ENCODE peak calls at places on chromosomes 16 and 17, in four cellular contexts. N is WTC11, F is GM12878, T is HepG2. K is an unnamed sample.
A peak's percentile ranks its signal among the peaks of the same experiment; 100 is the strongest.

GRCh38 chr16:31181102-31181830 is 1.3 kb downstream of the FUS start:
- DNase-seq in N (peak; percentile 30), F (no peak), T (no peak), K (peak; percentile 44)

GRCh38 chr17:80980397-80981061 is 11.1 kb upstream of the CHMP6 start:
- DNase-seq in N (no peak), F (no peak), T (no peak), K (no peak)

GRCh38 chr16:31063843-31064611 is 10.0 kb downstream of the ZNF668 start:
- DNase-seq in N (no peak), F (no peak), T (no peak), K (no peak)

GRCh38 chr17:30316736-30317135 is 17.1 kb downstream of the TMIGD1 start:
- DNase-seq in N (no peak), F (no peak), T (no peak), K (no peak)

GRCh38 chr16:69477546-69477945 is 53.1 kb downstream of the CYB5B start:
- DNase-seq in N (no peak), F (no peak), T (no peak), K (no peak)

GRCh38 chr16:65704866-65705265 is 583.0 kb upstream of the CDH11 start:
- DNase-seq in N (peak; percentile 25), F (no peak), T (no peak), K (no peak)

GRCh38 chr16:87276091-87276561 is 41.1 kb downstream of the C16orf95 start:
- DNase-seq in N (no peak), F (no peak), T (no peak), K (no peak)

GRCh38 chr16:17365211-17365541 is 105.6 kb downstream of the XYLT1 start:
- DNase-seq in N (no peak), F (no peak), T (no peak), K (no peak)

GRCh38 chr17:19345486-19346350 is 16.8 kb downstream of the B9D1 start:
- DNase-seq in N (no peak), F (no peak), T (peak; percentile 62), K (no peak)

GRCh38 chr17:78538033-78538776 is 39.0 kb downstream of the DNAH17 start:
- DNase-seq in N (no peak), F (no peak), T (peak; percentile 82), K (no peak)

GRCh38 chr16:10708969-10709368 is 14.2 kb upstream of the TEKT5 start:
- DNase-seq in N (no peak), F (no peak), T (no peak), K (no peak)

GRCh38 chr17:77424585-77425344 is 284.0 kb downstream of the SEC14L1 start:
- DNase-seq in N (no peak), F (no peak), T (no peak), K (peak; percentile 49)

GRCh38 chr17:31561469-31562412 is 170.3 kb downstream of the RAB11FIP4 start:
- DNase-seq in N (no peak), F (no peak), T (no peak), K (no peak)

GRCh38 chr16:14375132-14375491 is 254.9 kb downstream of the PARN start:
- DNase-seq in N (no peak), F (no peak), T (no peak), K (no peak)
- TF ChIP-seq ETV6 in N (no peak), F (no peak), T (no peak), K (no peak)

GRCh38 chr16:57679016-57679415 is 10.9 kb downstream of the ADGRG3 start:
- DNase-seq in N (no peak), F (no peak), T (no peak), K (no peak)

GRCh38 chr16:57677622-57678369 is 9.7 kb downstream of the ADGRG3 start:
- DNase-seq in N (no peak), F (no peak), T (peak; percentile 59), K (no peak)

GRCh38 chr16:57672824-57673223 is 4.7 kb downstream of the ADGRG3 start:
- DNase-seq in N (no peak), F (no peak), T (no peak), K (no peak)

GRCh38 chr16:57676624-57677085 is 8.5 kb downstream of the ADGRG3 start:
- DNase-seq in N (no peak), F (no peak), T (peak; percentile 44), K (no peak)

GRCh38 chr16:57675752-57676623 is 7.9 kb downstream of the ADGRG3 start:
- DNase-seq in N (peak; percentile 62), F (no peak), T (no peak), K (peak; percentile 71)
- TF ChIP-seq ETV6 in N (no peak), F (no peak), T (no peak), K (no peak)

GRCh38 chr16:81837312-81837748 is 58.2 kb downstream of the PLCG2 start:
- DNase-seq in N (no peak), F (no peak), T (no peak), K (no peak)

GRCh38 chr16:81836279-81837054 is 57.4 kb downstream of the PLCG2 start:
- DNase-seq in N (no peak), F (peak; percentile 71), T (no peak), K (no peak)

GRCh38 chr16:81841709-81842108 is 62.6 kb downstream of the PLCG2 start:
- DNase-seq in N (no peak), F (peak; percentile 63), T (no peak), K (no peak)

GRCh38 chr16:81842564-81843242 is 63.6 kb downstream of the PLCG2 start:
- DNase-seq in N (no peak), F (no peak), T (no peak), K (no peak)

DNA sequence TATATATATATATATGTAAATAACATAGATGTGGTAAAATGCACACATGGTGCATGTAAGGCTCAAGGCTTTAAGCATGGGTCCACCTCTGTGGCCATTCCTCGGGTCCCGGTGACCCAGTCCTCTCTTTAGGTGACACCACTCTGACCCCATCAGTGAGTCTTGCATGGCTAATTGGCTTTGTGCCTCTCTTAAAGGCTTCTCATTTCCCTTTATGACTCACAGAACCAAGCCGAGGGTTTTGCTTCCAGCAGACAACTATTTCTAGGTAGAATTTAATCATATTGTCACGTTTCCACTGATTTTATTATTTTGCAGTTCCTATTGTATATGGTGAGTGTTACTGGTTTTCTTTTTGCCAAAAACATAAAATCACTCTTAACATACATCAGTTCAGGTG is 59.7 kb downstream of the PLCG2 start:
- DNase-seq in N (no peak), F (peak; percentile 57), T (no peak), K (no peak)
- TF ChIP-seq ETV6 in N (no peak), F (peak; percentile 60), T (no peak), K (no peak)

GRCh38 chr17:8160741-8161221 is 2.0 kb downstream of the VAMP2 start:
- DNase-seq in N (no peak), F (no peak), T (no peak), K (no peak)
- TF ChIP-seq ETV6 in N (no peak), F (no peak), T (no peak), K (no peak)

GRCh38 chr17:40151414-40151955 is 11.1 kb downstream of the CASC3 start:
- DNase-seq in N (no peak), F (no peak), T (no peak), K (no peak)

GRCh38 chr17:40157972-40158371 is 17.6 kb downstream of the CASC3 start:
- DNase-seq in N (no peak), F (no peak), T (no peak), K (no peak)

GRCh38 chr17:40158438-40158837 is 18.1 kb downstream of the CASC3 start:
- DNase-seq in N (no peak), F (no peak), T (no peak), K (no peak)

GRCh38 chr17:40150215-40150614 is 9.9 kb downstream of the CASC3 start:
- DNase-seq in N (no peak), F (no peak), T (no peak), K (no peak)

GRCh38 chr17:40153603-40154238 is 13.4 kb downstream of the CASC3 start:
- DNase-seq in N (no peak), F (no peak), T (no peak), K (no peak)
- TF ChIP-seq ETV6 in N (no peak), F (no peak), T (no peak), K (no peak)

GRCh38 chr16:67170948-67171649 is 761 bp downstream of the NOL3 start:
- DNase-seq in N (no peak), F (no peak), T (peak; percentile 45), K (peak; percentile 34)
- TF ChIP-seq ETV6 in N (no peak), F (no peak), T (no peak), K (no peak)

GRCh38 chr17:50146230-50146926 is 4.1 kb downstream of the PPP1R9B start:
- DNase-seq in N (no peak), F (no peak), T (no peak), K (no peak)
- TF ChIP-seq ETV6 in N (no peak), F (no peak), T (no peak), K (no peak)

DNA sequence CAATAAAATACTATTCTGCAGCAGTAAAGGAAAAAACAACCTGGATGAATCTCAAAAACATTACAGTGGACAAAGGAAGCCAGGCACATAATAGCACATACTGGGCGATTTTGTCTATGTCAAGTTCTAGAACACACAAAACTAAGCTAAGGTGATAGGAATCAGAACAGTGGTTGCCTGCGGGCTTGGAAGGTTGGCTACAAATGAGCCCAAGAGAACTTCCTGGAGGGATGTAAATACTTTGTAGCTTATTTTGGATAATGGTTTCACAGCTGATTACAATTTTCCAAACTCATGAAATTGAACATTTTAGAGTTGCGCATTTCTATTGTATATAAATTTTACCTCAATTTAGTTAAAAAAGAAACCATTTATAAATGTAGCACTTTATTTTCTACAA is 67.6 kb upstream of the CES5A start:
- DNase-seq in N (no peak), F (no peak), T (no peak), K (no peak)
- TF ChIP-seq ETV6 in N (no peak), F (no peak), T (no peak), K (no peak)

DNA sequence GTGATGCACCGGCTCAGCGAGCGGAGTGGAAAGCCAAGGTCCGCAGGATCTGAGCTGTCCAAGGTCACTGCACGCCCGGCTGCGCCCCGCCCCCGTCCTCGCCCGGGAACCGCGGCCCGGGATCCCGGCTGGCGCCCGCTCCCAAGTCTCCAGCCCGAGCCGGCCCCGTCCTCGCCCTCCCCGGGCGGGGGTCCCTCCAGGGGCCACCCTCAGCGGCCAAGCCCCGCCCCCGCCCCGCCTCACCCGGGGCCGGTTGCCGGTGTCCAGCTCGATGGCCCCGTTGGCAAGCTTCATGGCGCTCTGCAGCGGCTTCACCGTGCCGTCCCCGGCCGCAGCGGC is 209 bp downstream of the VPS9D1 start:
- DNase-seq in N (peak; percentile 69), F (no peak), T (peak; percentile 66), K (no peak)
- TF ChIP-seq ETV6 in N (no peak), F (no peak), T (no peak), K (no peak)

K was measured in K562.